ENCODE peak calls at places on chromosomes 12 and 14, in five cellular contexts. J is testis; U is CD8-positive, alpha-beta T cell; A is gastrocnemius medialis; Y is adipocyte. P is an unnamed sample. For H3K4me1, the result is how much of the 10 kb centered on the place peaks cover.

GRCh38 chr14:74638066-74638465 is 26.0 kb upstream of the LTBP2 start:
- DNase-seq in U (no peak), A (no peak), J (no peak), Y (no peak), P (no peak)

GRCh38 chr12:15227004-15227679 is 5.9 kb upstream of the RERG start:
- DNase-seq in A (peak), Y (peak), U (no peak), J (peak), P (no peak)

GRCh38 chr14:69650948-69651369 is 39.6 kb downstream of the SUSD6 start:
- DNase-seq in Y (peak), U (no peak), A (no peak), J (no peak), P (no peak)

GRCh38 chr14:101024686-101025085 is 121.2 kb upstream of the RTL1 start:
- DNase-seq in J (no peak), Y (no peak), U (no peak), A (peak), P (no peak)

GRCh38 chr12:116222358-116222757 is 55.1 kb downstream of the MED13L start:
- DNase-seq in J (peak), U (no peak), Y (peak), A (peak), P (peak)

GRCh38 chr12:102407776-102408486 is 72.4 kb downstream of the IGF1 start:
- DNase-seq in A (peak), U (no peak), Y (peak), J (no peak), P (no peak)

GRCh38 chr14:81936902-81937301 is 403.2 kb upstream of the SEL1L start:
- DNase-seq in A (no peak), J (no peak), U (no peak), Y (no peak), P (no peak)

GRCh38 chr12:113762155-113762848 is 203.8 kb downstream of the RBM19 start:
- DNase-seq in J (peak), U (no peak), A (no peak), Y (no peak), P (no peak)

GRCh38 chr14:74848768-74849167 is 27.2 kb downstream of the PROX2 start:
- DNase-seq in Y (peak), J (no peak), U (no peak), A (no peak), P (no peak)

GRCh38 chr12:542290-543113 is 82.8 kb downstream of the B4GALNT3 start:
- DNase-seq in A (no peak), Y (no peak), J (no peak), U (no peak), P (peak)

GRCh38 chr12:123938679-123939480 is 33.8 kb downstream of the CCDC92 start:
- DNase-seq in U (no peak), J (no peak), A (no peak), Y (no peak), P (peak)

GRCh38 chr12:111227476-111228420 is 141.1 kb downstream of the PHETA1 start:
- DNase-seq in Y (no peak), A (no peak), J (no peak), U (no peak), P (no peak)

GRCh38 chr12:13027508-13027907 is 16.7 kb upstream of the FAM234B start:
- DNase-seq in U (no peak), J (no peak), Y (no peak), A (no peak), P (no peak)

GRCh38 chr14:23486116-23486515 is 16.6 kb downstream of the NGDN start:
- DNase-seq in J (no peak), U (no peak), A (no peak), Y (no peak), P (no peak)

GRCh38 chr12:117622741-117623140 is 261.3 kb upstream of the NOS1 start:
- DNase-seq in Y (no peak), A (no peak), J (no peak), U (no peak), P (no peak)

GRCh38 chr12:47033081-47033480 is 46.3 kb upstream of the PCED1B start:
- DNase-seq in J (peak), U (no peak), A (peak), Y (peak), P (no peak)

GRCh38 chr14:96648506-96649326 is 146.5 kb downstream of the PAPOLA start:
- DNase-seq in Y (no peak), U (no peak), A (no peak), J (no peak), P (no peak)

GRCh38 chr14:83297361-83297760 is 1763.7 kb upstream of the SEL1L start:
- DNase-seq in A (no peak), J (no peak), U (no peak), Y (no peak), P (no peak)

GRCh38 chr12:128510527-128510926 is 243.6 kb downstream of the TMEM132C start:
- DNase-seq in U (no peak), Y (no peak), A (no peak), J (no peak), P (no peak)

DNA sequence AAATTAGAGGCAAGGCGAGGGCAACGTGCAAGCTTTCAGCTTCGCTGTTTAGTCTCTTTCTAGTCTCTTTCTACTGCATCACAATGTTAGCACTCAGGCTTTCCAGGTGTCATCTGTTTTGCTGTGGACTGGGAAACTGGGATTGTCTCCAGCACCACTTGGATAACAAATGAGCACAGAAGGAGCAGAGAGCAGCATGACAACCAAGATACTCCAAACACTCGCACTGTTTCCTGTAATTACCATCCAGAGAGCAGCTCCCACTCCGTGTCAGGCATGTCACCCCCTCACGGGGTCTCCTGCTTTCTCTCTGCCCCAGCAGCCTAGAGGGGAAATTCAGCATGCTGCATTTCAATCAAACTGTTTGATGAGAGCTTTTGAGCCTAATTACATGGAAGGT is 917.8 kb downstream of the DIO2 start:
- DNase-seq in Y (no peak), U (no peak), A (no peak), J (no peak), P (no peak)
- H3K4me3 ChIP-seq in Y (no peak), U (no peak), A (no peak), J (no peak), P (no peak)

GRCh38 chr12:92363295-92364146 is 217.9 kb upstream of the BTG1 start:
- DNase-seq in Y (peak), A (peak), U (peak), J (peak), P (peak)

GRCh38 chr12:92362785-92363184 is 217.1 kb upstream of the BTG1 start:
- DNase-seq in A (no peak), J (no peak), Y (no peak), U (no peak), P (peak)

GRCh38 chr12:92360543-92360942 is 214.9 kb upstream of the BTG1 start:
- DNase-seq in A (no peak), Y (no peak), U (no peak), J (no peak), P (no peak)

GRCh38 chr12:92365333-92365732 is 219.7 kb upstream of the BTG1 start:
- DNase-seq in Y (no peak), A (no peak), J (no peak), U (no peak), P (no peak)

GRCh38 chr12:92362109-92362508 is 216.5 kb upstream of the BTG1 start:
- DNase-seq in Y (no peak), A (no peak), J (no peak), U (no peak), P (no peak)
- H3K4me1 ChIP-seq in Y (under half), A (under half), J (under half), U (half or more), P (under half)

GRCh38 chr14:52442602-52443001 is 109.7 kb downstream of the TXNDC16 start:
- DNase-seq in A (no peak), J (no peak), Y (no peak), U (no peak), P (no peak)
- H3K4me3 ChIP-seq in A (no peak), J (no peak), Y (no peak), U (no peak), P (no peak)

GRCh38 chr12:48995061-48995879 is 3.9 kb downstream of the DDN start:
- DNase-seq in J (peak), A (peak), Y (peak), U (no peak), P (peak)
- H3K4me1 ChIP-seq in J (under half), A (under half), Y (under half), U (under half), P (under half)

GRCh38 chr12:89350661-89351488 is 1.4 kb downstream of the DUSP6 start:
- DNase-seq in U (no peak), Y (peak), J (no peak), A (no peak), P (peak)

GRCh38 chr12:89348894-89349669 is 3.2 kb downstream of the DUSP6 start:
- DNase-seq in U (no peak), A (no peak), J (no peak), Y (no peak), P (peak)

GRCh38 chr12:89351489-89352241 is 636 bp downstream of the DUSP6 start:
- DNase-seq in J (peak), U (no peak), A (no peak), Y (peak), P (no peak)

GRCh38 chr12:89350260-89350659 is 2.0 kb downstream of the DUSP6 start:
- DNase-seq in J (no peak), U (no peak), Y (no peak), A (no peak), P (no peak)

GRCh38 chr12:89349814-89350213 is 2.5 kb downstream of the DUSP6 start:
- DNase-seq in A (no peak), U (no peak), Y (peak), J (peak), P (peak)
- H3K4me3 ChIP-seq in A (peak), U (no peak), Y (peak), J (peak), P (peak)

GRCh38 chr12:120225852-120226640 is 25.1 kb upstream of the RPLP0 start:
- DNase-seq in U (no peak), Y (no peak), J (no peak), A (peak), P (no peak)
- H3K4me1 ChIP-seq in U (half or more), Y (half or more), J (half or more), A (half or more), P (under half)

DNA sequence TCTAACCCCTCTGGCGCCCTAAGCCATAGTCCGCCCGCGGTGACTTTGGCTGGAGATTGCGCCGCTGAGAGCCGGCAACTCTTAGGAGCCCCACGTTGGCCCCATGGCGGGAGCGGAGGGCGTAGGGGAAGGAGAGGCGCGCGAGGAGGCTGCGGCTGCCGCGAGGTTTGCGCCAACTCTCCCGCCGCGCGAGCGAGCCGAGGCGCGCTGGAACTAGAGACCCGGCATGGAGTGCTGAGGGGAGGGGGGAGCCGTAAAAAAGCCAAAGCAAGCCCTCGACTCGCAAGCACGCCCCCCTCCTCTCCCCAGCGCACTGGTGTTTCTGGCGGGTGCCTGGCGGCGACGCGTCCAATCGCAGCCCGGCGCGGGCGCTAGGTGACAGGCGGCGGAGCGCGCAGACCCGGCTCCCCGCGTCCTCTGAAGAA is at the start of gene SYT10:
- DNase-seq in U (no peak), Y (peak), A (no peak), J (peak), P (no peak)
- H3K4me3 ChIP-seq in U (no peak), Y (peak), A (peak), J (peak), P (no peak)

DNA sequence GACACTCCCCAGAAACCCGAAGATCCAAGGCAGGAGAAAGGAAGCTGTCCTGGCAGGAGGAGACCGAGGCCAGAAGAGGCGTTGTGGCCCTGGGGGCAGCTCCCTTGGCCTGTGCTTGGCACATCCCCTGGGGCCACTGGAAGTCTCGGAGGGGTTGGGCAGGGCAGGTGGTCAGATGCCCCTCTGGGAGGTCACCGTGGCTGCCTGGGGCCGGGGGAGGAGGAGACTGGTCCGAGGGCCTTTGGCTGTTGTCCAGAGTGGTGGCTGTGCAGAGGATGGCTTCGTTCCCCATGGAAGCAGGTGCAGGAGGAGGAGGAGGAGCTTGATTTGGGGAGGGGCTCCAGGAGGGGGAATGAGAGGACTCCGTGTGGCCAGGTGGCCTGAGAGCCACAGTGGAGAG is 3.3 kb upstream of the NUDT14 start:
- DNase-seq in U (no peak), A (no peak), J (no peak), Y (no peak), P (no peak)
- H3K4me1 ChIP-seq in U (under half), A (under half), J (under half), Y (under half), P (under half)

GRCh38 chr12:10716704-10717315 is 6.3 kb downstream of the YBX3 start:
- DNase-seq in U (no peak), J (peak), A (peak), Y (peak), P (peak)
- H3K4me3 ChIP-seq in U (no peak), J (no peak), A (peak), Y (peak), P (peak)

GRCh38 chr12:31316964-31317363 is 9.0 kb downstream of the SINHCAF start:
- DNase-seq in Y (no peak), A (no peak), U (no peak), J (no peak), P (no peak)
- H3K4me1 ChIP-seq in Y (under half), A (under half), U (half or more), J (under half), P (under half)